ENCODE peak calls at places on chromosome 13, in ten cellular contexts. D, U, H, J, B, Z, I, F, P and W are unnamed samples.

GRCh38 chr13:63948045-63948444 is 2532.4 kb upstream of the PCDH20 start:
- DNase-seq in D (no peak), U (no peak), H (peak), J (no peak), B (no peak), Z (no peak), I (no peak), F (no peak), P (no peak), W (no peak)

GRCh38 chr13:75550159-75550567 is 572 bp downstream of the UCHL3 start:
- DNase-seq in D (peak), U (peak), H (peak), J (peak), B (peak), Z (no peak), I (peak), F (no peak), P (peak), W (no peak)

GRCh38 chr13:107099661-107100060 is 531.7 kb upstream of the ARGLU1 start:
- DNase-seq in D (no peak), U (no peak), H (peak), J (no peak), B (peak), Z (no peak), I (no peak), F (no peak), P (no peak), W (no peak)

GRCh38 chr13:22800726-22801401 is 379.9 kb upstream of the SGCG start:
- DNase-seq in D (peak), U (peak), H (peak), J (no peak), B (peak), Z (peak), I (peak), F (no peak), P (no peak), W (no peak)

GRCh38 chr13:35990196-35990595 is 141.0 kb downstream of the DCLK1 start:
- DNase-seq in D (no peak), U (no peak), H (no peak), J (no peak), B (no peak), Z (no peak), I (no peak), F (no peak), P (no peak), W (no peak)

GRCh38 chr13:113532156-113532806 is 41.8 kb upstream of the DCUN1D2 start:
- DNase-seq in D (no peak), U (no peak), H (no peak), J (no peak), B (peak), Z (no peak), I (peak), F (no peak), P (no peak), W (no peak)

GRCh38 chr13:109214393-109214792 is 572.0 kb downstream of the IRS2 start:
- DNase-seq in D (no peak), U (no peak), H (no peak), J (no peak), B (no peak), Z (no peak), I (no peak), F (no peak), P (no peak), W (no peak)

GRCh38 chr13:94825507-94825906 is 113.2 kb upstream of the SOX21 start:
- DNase-seq in D (peak), U (no peak), H (peak), J (peak), B (peak), Z (peak), I (peak), F (no peak), P (no peak), W (no peak)

GRCh38 chr13:50357586-50358118 is 342.4 kb downstream of the KCNRG start:
- DNase-seq in D (peak), U (no peak), H (peak), J (peak), B (peak), Z (peak), I (peak), F (peak), P (no peak), W (no peak)

GRCh38 chr13:24228852-24229458 is 68.4 kb downstream of the SPATA13 start:
- DNase-seq in D (peak), U (peak), H (peak), J (no peak), B (peak), Z (peak), I (peak), F (no peak), P (peak), W (peak)

GRCh38 chr13:94703721-94704314 is 8.5 kb downstream of the SOX21 start:
- DNase-seq in D (no peak), U (no peak), H (no peak), J (no peak), B (no peak), Z (no peak), I (no peak), F (no peak), P (no peak), W (no peak)

GRCh38 chr13:107864543-107865460 is 350.5 kb downstream of the LIG4 start:
- DNase-seq in D (peak), U (peak), H (peak), J (no peak), B (peak), Z (peak), I (peak), F (no peak), P (peak), W (peak)

GRCh38 chr13:112172641-112173171 is 105.8 kb downstream of the SOX1 start:
- DNase-seq in D (no peak), U (no peak), H (no peak), J (no peak), B (no peak), Z (no peak), I (no peak), F (no peak), P (no peak), W (no peak)

GRCh38 chr13:33204130-33204927 is 81.2 kb downstream of the STARD13 start:
- DNase-seq in D (peak), U (no peak), H (peak), J (peak), B (peak), Z (peak), I (peak), F (peak), P (no peak), W (no peak)

GRCh38 chr13:33206425-33206824 is 79.1 kb downstream of the STARD13 start:
- DNase-seq in D (no peak), U (no peak), H (peak), J (no peak), B (no peak), Z (no peak), I (peak), F (peak), P (no peak), W (peak)

GRCh38 chr13:33206945-33207615 is 78.5 kb downstream of the STARD13 start:
- DNase-seq in D (no peak), U (no peak), H (no peak), J (no peak), B (no peak), Z (no peak), I (no peak), F (no peak), P (no peak), W (no peak)

GRCh38 chr13:33205224-33205623 is 80.3 kb downstream of the STARD13 start:
- DNase-seq in D (no peak), U (no peak), H (no peak), J (no peak), B (no peak), Z (no peak), I (no peak), F (no peak), P (no peak), W (no peak)

DNA sequence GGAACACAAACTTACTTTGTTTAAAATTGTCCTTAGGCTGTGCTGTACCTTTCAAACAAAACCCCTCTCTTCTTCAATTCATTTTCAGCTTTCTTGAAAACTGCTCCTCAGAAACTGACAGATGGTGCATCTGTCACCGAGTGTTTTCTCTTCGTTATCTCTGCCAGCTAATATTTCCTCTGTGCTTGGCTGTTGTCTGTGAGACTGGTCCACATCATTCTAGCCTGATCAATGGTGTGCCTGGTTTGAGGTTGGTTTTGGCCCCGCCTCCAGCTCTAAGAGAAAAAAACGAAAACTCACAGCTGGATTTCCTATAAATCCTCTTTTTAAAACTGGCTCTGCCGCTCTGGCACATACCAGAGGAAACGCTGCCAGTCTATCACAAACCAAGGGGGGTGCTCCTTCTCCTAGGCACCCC is 79.7 kb downstream of the STARD13 start:
- DNase-seq in D (peak), U (no peak), H (peak), J (no peak), B (peak), Z (no peak), I (no peak), F (peak), P (no peak), W (peak)
- H3K4me3 ChIP-seq in D (peak), U (no peak), H (peak), J (peak), B (no peak), Z (no peak), I (no peak), F (peak), P (no peak), W (no peak)

GRCh38 chr13:43815204-43815603 is 28.4 kb upstream of the ENOX1 start:
- DNase-seq in D (peak), U (no peak), H (peak), J (no peak), B (peak), Z (no peak), I (peak), F (no peak), P (no peak), W (no peak)
- H3K4me3 ChIP-seq in D (no peak), U (no peak), H (no peak), J (no peak), B (no peak), Z (no peak), I (no peak), F (no peak), P (no peak), W (no peak)

DNA sequence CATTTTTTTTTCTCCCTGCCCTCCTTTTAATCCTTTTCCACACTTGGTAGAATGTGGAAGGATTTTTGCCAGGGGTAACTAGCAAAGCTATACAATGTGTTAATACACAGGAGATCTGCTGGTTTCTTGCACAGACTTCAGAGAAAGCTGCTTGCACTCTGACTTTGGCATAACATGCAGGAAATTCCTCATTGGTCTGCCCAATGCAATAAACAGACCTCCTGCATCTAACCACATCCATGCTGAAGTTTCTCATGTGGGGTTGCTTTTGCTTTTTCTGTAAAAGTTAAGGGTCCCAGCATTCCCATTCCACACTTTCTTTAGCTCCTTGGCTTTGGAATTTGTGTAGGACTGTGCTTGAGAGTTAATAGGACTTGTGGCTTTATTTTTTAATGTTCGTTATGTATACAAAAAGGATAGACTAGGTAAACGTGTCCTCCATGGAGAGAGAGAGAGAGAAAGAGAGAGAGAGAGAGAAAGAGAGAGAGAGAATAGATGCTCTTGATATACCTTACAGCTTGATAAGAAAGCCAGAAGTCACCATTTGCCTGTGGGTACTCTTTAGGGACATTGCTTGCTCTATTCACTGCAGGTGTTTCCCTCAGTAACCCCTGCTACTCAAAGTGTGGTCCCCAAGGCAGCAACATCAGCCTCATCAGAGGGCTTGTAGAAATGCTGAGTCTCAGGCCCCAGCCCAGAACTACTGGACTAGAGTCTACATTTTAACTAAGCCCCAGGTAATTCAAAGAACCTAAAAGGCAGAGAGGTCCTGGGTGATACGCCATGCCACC is 170.5 kb downstream of the SHISA2 start:
- DNase-seq in D (no peak), U (peak), H (peak), J (no peak), B (no peak), Z (no peak), I (no peak), F (no peak), P (no peak), W (peak)
- H3K4me3 ChIP-seq in D (no peak), U (no peak), H (no peak), J (no peak), B (no peak), Z (no peak), I (no peak), F (no peak), P (no peak), W (no peak)

DNA sequence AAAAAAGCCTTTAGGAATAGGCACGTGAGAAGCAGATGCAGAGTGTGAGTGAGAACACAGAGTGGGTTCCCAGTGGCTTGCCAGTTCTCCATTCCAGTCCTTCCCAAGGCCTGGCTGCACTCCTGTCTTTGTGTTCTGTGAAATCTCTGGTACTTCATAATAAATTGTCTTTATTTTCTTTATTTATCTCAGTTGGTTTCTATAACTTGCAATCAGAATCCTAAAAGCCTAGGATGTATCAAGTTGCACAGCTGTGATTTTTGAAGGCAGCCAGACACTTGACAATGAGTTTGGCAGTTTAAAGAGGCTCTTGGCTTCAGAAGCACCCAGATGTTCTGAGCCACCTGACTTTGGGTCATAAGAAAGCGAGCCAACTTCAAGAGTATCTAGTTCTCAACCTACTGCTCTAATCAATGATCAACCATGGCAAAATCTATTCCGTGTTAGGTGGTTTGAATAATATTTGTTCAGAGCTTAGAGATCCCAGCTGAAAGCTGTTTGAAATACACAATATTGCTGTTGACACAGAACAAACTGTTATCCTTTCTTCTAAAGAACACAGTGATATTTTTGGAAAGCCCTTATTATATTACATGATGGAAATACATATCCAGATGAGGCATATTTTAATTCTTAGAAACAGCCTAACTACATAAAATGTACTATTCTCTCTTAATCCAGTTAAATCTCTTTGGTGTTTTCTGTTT is 483.2 kb upstream of the NBEA start:
- DNase-seq in D (peak), U (no peak), H (peak), J (peak), B (no peak), Z (peak), I (peak), F (peak), P (no peak), W (no peak)
- H3K4me3 ChIP-seq in D (no peak), U (no peak), H (no peak), J (no peak), B (no peak), Z (no peak), I (no peak), F (no peak), P (no peak), W (no peak)

DNA sequence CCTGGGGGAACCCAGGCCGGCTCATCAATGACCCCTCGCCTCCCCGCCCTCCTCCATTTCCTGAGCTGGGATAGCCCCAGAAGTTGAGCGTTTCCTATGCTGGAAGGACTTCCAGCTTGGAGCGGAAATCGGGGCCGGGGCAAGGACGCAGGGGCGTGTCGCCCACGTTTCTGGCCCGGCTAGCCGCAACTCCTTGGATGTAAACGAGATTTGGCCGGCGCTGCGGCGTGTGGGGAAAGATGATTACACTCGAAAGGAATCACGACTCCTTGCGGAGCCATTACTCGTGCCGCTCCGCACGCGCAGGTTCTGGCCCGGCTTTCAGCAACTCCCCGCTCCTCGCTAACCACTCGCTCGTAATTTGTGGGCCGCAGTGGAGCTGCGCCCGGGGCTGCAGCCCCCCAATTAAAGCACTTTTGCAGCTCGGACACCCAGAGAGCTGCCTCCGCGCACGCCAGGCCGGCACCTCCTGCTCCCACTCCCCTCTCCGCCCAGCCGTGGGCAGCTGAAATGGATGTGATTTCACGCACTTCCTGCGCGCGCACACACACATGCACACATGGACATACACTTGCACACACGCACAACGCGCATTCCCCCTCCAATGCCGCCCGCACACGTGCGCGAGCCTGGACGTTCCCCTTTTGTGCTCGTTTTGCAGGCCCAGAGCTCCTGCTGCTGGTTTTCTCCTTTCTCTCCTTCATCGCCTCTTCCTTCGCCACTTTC is 15.7 kb downstream of the ZIC5 start:
- DNase-seq in D (no peak), U (peak), H (no peak), J (no peak), B (peak), Z (no peak), I (peak), F (no peak), P (no peak), W (no peak)
- H3K4me3 ChIP-seq in D (peak), U (no peak), H (no peak), J (no peak), B (peak), Z (no peak), I (peak), F (peak), P (no peak), W (no peak)